ENCODE peak calls at places on chromosomes 11 and 22, in ten cellular contexts. M is fibroblast of pulmonary artery, J is upper lobe of right lung, K is esophagus muscularis mucosa, E is fibroblast of lung, R is B cell, G is epithelial cell of esophagus, B is transverse colon, O is heart left ventricle, I is AG10803. D is an unnamed sample.
A peak's percentile ranks its signal among the peaks of the same experiment; 100 is the strongest.

GRCh38 chr11:77147668-77148321 is 19.7 kb downstream of the MYO7A start:
- DNase-seq in M (no peak), J (no peak), K (no peak), E (peak; percentile 22), R (peak; percentile 67), G (peak; percentile 29), B (peak; percentile 46), O (no peak), I (no peak), D (no peak)

GRCh38 chr22:23180301-23180892 is at the start of gene BCR:
- DNase-seq in M (peak; percentile 71), J (peak; percentile 90), K (no peak), E (peak; percentile 73), R (peak; percentile 95), G (peak; percentile 83), B (peak; percentile 82), O (peak; percentile 78), I (peak; percentile 57), D (peak; percentile 54)

GRCh38 chr22:44550666-44551491 is 52.8 kb upstream of the RTL6 start:
- DNase-seq in M (peak; percentile 96), J (peak; percentile 74), K (no peak), E (peak; percentile 91), R (no peak), G (peak; percentile 38), B (peak; percentile 64), O (peak; percentile 75), I (peak; percentile 97), D (no peak)

GRCh38 chr11:68470304-68470811 is 9.8 kb downstream of the PPP6R3 start:
- DNase-seq in M (no peak), J (no peak), K (no peak), E (no peak), R (no peak), G (no peak), B (no peak), O (peak; percentile 57), I (no peak), D (no peak)

GRCh38 chr22:34814260-34814659 is 251.7 kb upstream of the ISX start:
- DNase-seq in M (no peak), J (no peak), K (no peak), E (peak; percentile 41), R (no peak), G (no peak), B (no peak), O (no peak), I (peak; percentile 67), D (no peak)

GRCh38 chr22:36385491-36386350 is 2.0 kb downstream of the MYH9 start:
- DNase-seq in M (no peak), J (peak; percentile 88), K (no peak), E (peak; percentile 48), R (no peak), G (peak; percentile 86), B (peak; percentile 61), O (peak; percentile 64), I (peak; percentile 63), D (no peak)

GRCh38 chr11:2399488-2400068 is 972 bp upstream of the TSSC4 start:
- DNase-seq in M (peak; percentile 28), J (no peak), K (no peak), E (no peak), R (no peak), G (peak; percentile 27), B (peak; percentile 36), O (no peak), I (no peak), D (no peak)

GRCh38 chr11:10592331-10592730 is 23.9 kb upstream of the LYVE1 start:
- DNase-seq in M (peak; percentile 95), J (no peak), K (no peak), E (peak; percentile 97), R (no peak), G (peak; percentile 92), B (no peak), O (no peak), I (peak; percentile 95), D (no peak)

GRCh38 chr22:20013382-20013871 is 3.2 kb downstream of the ARVCF start:
- DNase-seq in M (peak; percentile 53), J (peak; percentile 82), K (no peak), E (peak; percentile 48), R (peak; percentile 68), G (peak; percentile 51), B (peak; percentile 38), O (peak; percentile 72), I (peak; percentile 39), D (no peak)

GRCh38 chr22:20015187-20015625 is 1.4 kb downstream of the ARVCF start:
- DNase-seq in M (no peak), J (no peak), K (no peak), E (no peak), R (no peak), G (no peak), B (no peak), O (no peak), I (no peak), D (no peak)

GRCh38 chr22:20012741-20013331 is 3.8 kb downstream of the ARVCF start:
- DNase-seq in M (no peak), J (no peak), K (no peak), E (no peak), R (no peak), G (no peak), B (no peak), O (peak; percentile 25), I (no peak), D (no peak)

GRCh38 chr22:20015971-20016733 is 471 bp downstream of the ARVCF start:
- DNase-seq in M (no peak), J (peak; percentile 80), K (no peak), E (no peak), R (peak; percentile 71), G (no peak), B (peak; percentile 33), O (peak; percentile 55), I (no peak), D (no peak)

GRCh38 chr22:20014526-20015186 is 2.0 kb downstream of the ARVCF start:
- DNase-seq in M (no peak), J (no peak), K (no peak), E (no peak), R (no peak), G (no peak), B (no peak), O (peak; percentile 23), I (no peak), D (no peak)
- TF ChIP-seq CTCF in M (no peak), J (no peak), K (no peak), E (no peak), R (no peak), G (no peak), B (no peak), O (no peak), I (no peak), D (no peak)

GRCh38 chr22:39559456-39560105 is 11.0 kb upstream of the CACNA1I start:
- DNase-seq in M (no peak), J (no peak), K (no peak), E (no peak), R (no peak), G (no peak), B (no peak), O (no peak), I (peak; percentile 13), D (no peak)
- TF ChIP-seq CTCF in M (peak; percentile 45), J (peak; percentile 27), K (peak; percentile 16), E (peak; percentile 39), R (peak; percentile 39), G (peak; percentile 47), B (no peak), O (peak; percentile 17), I (peak; percentile 45), D (no peak)

GRCh38 chr22:43092085-43092484 is 2.9 kb upstream of the TTLL1 start:
- DNase-seq in M (no peak), J (no peak), K (no peak), E (no peak), R (no peak), G (peak; percentile 48), B (no peak), O (no peak), I (no peak), D (no peak)

GRCh38 chr22:43096420-43096819 is 7.2 kb upstream of the TTLL1 start:
- DNase-seq in M (no peak), J (no peak), K (no peak), E (no peak), R (no peak), G (no peak), B (no peak), O (no peak), I (no peak), D (no peak)

GRCh38 chr22:43090130-43090789 is 1.1 kb upstream of the TTLL1 start:
- DNase-seq in M (peak; percentile 84), J (no peak), K (no peak), E (peak; percentile 89), R (peak; percentile 59), G (peak; percentile 92), B (peak; percentile 47), O (peak; percentile 59), I (peak; percentile 89), D (no peak)

GRCh38 chr22:43094551-43094950 is 5.4 kb upstream of the TTLL1 start:
- DNase-seq in M (no peak), J (no peak), K (no peak), E (no peak), R (no peak), G (no peak), B (no peak), O (no peak), I (no peak), D (no peak)

DNA sequence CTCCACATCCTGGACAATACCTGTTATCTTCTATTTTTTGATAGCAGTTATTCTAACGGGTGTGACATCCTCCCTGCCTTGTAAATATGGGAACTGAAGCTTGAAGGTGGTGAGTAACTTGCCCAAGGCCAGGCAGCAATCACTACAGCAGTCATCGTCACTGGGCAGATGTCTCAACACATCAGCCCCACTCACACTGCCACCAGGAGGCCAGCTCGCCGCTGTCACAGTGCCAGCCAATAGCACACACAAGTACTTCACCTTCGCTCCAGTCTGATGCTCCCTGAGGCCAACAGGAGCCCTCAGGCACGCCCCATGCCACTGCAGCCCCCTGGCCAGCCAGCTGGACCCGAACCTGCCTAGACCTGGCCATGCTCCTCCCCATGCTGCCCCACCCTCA is 4.9 kb upstream of the TTLL1 start:
- DNase-seq in M (peak; percentile 16), J (peak; percentile 72), K (no peak), E (no peak), R (no peak), G (peak; percentile 93), B (peak; percentile 62), O (peak; percentile 88), I (peak; percentile 34), D (no peak)
- TF ChIP-seq CTCF in M (no peak), J (no peak), K (no peak), E (no peak), R (no peak), G (peak; percentile 46), B (peak; percentile 12), O (no peak), I (no peak), D (no peak)

GRCh38 chr11:73359341-73359740 is 16.9 kb upstream of the RELT start:
- DNase-seq in M (no peak), J (no peak), K (no peak), E (no peak), R (no peak), G (no peak), B (no peak), O (peak; percentile 81), I (peak; percentile 50), D (no peak)

GRCh38 chr11:73361953-73362776 is 14.0 kb upstream of the RELT start:
- DNase-seq in M (no peak), J (no peak), K (no peak), E (no peak), R (no peak), G (no peak), B (no peak), O (no peak), I (no peak), D (no peak)

GRCh38 chr11:73360743-73361369 is 15.3 kb upstream of the RELT start:
- DNase-seq in M (no peak), J (no peak), K (no peak), E (no peak), R (no peak), G (no peak), B (no peak), O (no peak), I (no peak), D (no peak)

GRCh38 chr11:73358071-73358470 is 18.1 kb upstream of the RELT start:
- DNase-seq in M (no peak), J (no peak), K (no peak), E (peak; percentile 42), R (no peak), G (no peak), B (no peak), O (no peak), I (no peak), D (no peak)

DNA sequence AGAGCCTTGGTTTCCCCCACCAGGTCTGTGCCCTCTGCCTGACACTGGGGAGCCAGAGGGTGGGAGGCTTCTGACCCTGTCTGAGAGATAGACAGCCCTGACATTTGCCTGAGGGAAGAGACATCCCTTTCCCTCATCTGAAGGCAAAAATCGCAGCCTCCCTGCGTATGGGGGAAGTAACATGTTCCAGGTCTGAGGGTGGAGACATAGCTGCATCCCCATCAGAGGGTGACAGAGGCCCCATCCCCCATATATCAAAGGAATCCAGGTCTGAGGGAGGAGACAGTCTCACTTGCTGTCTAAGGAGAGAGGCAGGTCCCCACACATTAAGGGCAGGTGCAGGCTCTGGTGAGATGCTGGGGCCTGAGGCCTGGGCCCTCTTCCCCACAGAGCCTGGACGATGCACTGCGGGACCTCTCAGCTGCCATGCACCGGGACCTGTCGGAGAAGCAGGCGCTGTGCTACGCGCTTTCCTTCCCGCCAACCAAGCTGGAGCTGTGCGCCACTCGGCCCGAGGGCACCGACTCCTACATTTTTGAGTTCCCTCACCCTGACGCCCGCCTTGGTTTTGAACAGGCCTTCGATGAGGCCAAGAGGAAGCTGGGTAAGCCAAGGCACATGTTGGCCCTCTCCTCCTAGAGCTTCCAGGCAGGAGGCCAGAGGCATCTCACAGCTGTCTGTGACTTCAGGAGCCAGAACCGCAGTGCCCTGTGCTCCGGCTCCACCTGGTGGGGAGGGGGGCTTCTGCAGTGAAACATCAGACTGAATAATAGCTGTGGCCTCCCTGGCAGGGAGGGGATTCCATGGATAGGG is 16.1 kb upstream of the RELT start:
- DNase-seq in M (peak; percentile 53), J (no peak), K (no peak), E (peak; percentile 39), R (peak; percentile 69), G (no peak), B (no peak), O (no peak), I (peak; percentile 45), D (no peak)
- TF ChIP-seq CTCF in M (peak; percentile 46), J (no peak), K (peak; percentile 12), E (peak; percentile 37), R (peak; percentile 57), G (peak; percentile 23), B (no peak), O (no peak), I (peak; percentile 36), D (peak; percentile 30)